ENCODE peak calls at places on chromosomes 1 and 21, in nine cellular contexts. J is activated CD8-positive, alpha-beta memory T cell treated with anti-CD3 and anti-CD28 coated beads for 24 hours; R is HTR-8/SVneo; S is epithelial cell of proximal tubule; Z is amygdala; F is HFFc6; A is ACHN; H is T-helper 1 cell; E is GM13976. K is an unnamed sample.

GRCh38 chr1:202107321-202107761 is 15.4 kb upstream of the GPR37L1 start:
- DNase-seq in Z (no peak), S (no peak), A (peak; percentile 66), J (no peak), E (no peak), R (no peak), F (no peak), H (no peak), K (no peak)

GRCh38 chr1:190864013-190864610 is 386.4 kb upstream of the BRINP3 start:
- DNase-seq in H (no peak), R (no peak), A (no peak), S (no peak), E (no peak), J (no peak), Z (no peak), F (no peak), K (no peak)

GRCh38 chr1:116033322-116033721 is 57.0 kb downstream of the SLC22A15 start:
- DNase-seq in R (no peak), H (no peak), A (no peak), S (no peak), F (no peak), J (no peak), Z (peak; percentile 84), E (no peak), K (no peak)

GRCh38 chr1:184743062-184743756 is 11.4 kb downstream of the EDEM3 start:
- DNase-seq in J (no peak), Z (no peak), H (no peak), S (no peak), F (no peak), A (no peak), E (peak; percentile 36), R (no peak), K (no peak)

GRCh38 chr1:208045410-208046252 is 134.7 kb upstream of the CD34 start:
- DNase-seq in J (no peak), F (no peak), H (no peak), E (no peak), Z (no peak), A (peak; percentile 24), R (no peak), S (no peak), K (no peak)

GRCh38 chr1:109197163-109198042 is 16.3 kb upstream of the SARS1 start:
- DNase-seq in H (no peak), R (peak; percentile 81), A (peak; percentile 91), S (peak; percentile 97), Z (no peak), F (peak; percentile 99), E (no peak), J (no peak), K (peak; percentile 96)

GRCh38 chr1:227949954-227950734 is 2.4 kb upstream of the WNT9A start:
- DNase-seq in J (peak; percentile 55), Z (no peak), R (no peak), F (no peak), H (no peak), A (no peak), S (no peak), E (no peak), K (peak; percentile 21)

GRCh38 chr1:212595787-212596714 is 12.5 kb upstream of the ATF3 start:
- DNase-seq in A (peak; percentile 92), Z (no peak), E (peak; percentile 81), R (peak; percentile 73), F (peak; percentile 99), H (no peak), J (peak; percentile 68), S (peak; percentile 98), K (no peak)

GRCh38 chr1:155175281-155175926 is 1.8 kb downstream of the TRIM46 start:
- DNase-seq in H (no peak), S (no peak), R (no peak), E (no peak), J (peak; percentile 61), Z (no peak), F (no peak), A (no peak), K (no peak)

GRCh38 chr1:4970532-4970931 is 316.1 kb downstream of the AJAP1 start:
- DNase-seq in S (no peak), F (no peak), H (no peak), Z (no peak), J (no peak), R (no peak), A (no peak), E (no peak), K (no peak)

GRCh38 chr1:3483801-3484444 is 29.5 kb downstream of the ARHGEF16 start:
- DNase-seq in Z (no peak), S (no peak), F (no peak), R (no peak), J (peak; percentile 73), H (no peak), A (peak; percentile 37), E (peak; percentile 85), K (no peak)

GRCh38 chr1:33347650-33347992 is 26.7 kb upstream of the A3GALT2 start:
- DNase-seq in J (no peak), Z (no peak), F (no peak), E (no peak), S (no peak), R (no peak), A (peak; percentile 47), H (no peak), K (no peak)

GRCh38 chr1:117370071-117370470 is 2.8 kb downstream of the MAN1A2 start:
- DNase-seq in R (no peak), J (no peak), Z (no peak), H (no peak), F (no peak), E (no peak), A (no peak), S (no peak), K (no peak)

GRCh38 chr1:201450721-201451291 is 18.2 kb downstream of the PHLDA3 start:
- DNase-seq in A (no peak), S (no peak), H (no peak), Z (peak; percentile 59), R (no peak), E (no peak), F (peak; percentile 57), J (no peak), K (no peak)

GRCh38 chr1:174815036-174815435 is 184.7 kb upstream of the CACYBP start:
- DNase-seq in F (peak; percentile 53), J (no peak), R (no peak), Z (no peak), A (peak; percentile 60), E (no peak), H (no peak), S (no peak), K (peak; percentile 49)

GRCh38 chr1:25080294-25081209 is 150.5 kb upstream of the RUNX3 start:
- DNase-seq in J (no peak), A (no peak), H (no peak), Z (no peak), E (no peak), S (no peak), R (no peak), F (no peak), K (no peak)

GRCh38 chr1:247681288-247681897 is 1.9 kb upstream of the OR13G1 start:
- DNase-seq in R (peak; percentile 63), H (no peak), E (peak; percentile 36), Z (peak; percentile 25), F (peak; percentile 11), A (peak; percentile 65), J (no peak), S (no peak), K (no peak)

GRCh38 chr1:179876289-179876715 is 1.3 kb downstream of the TOR1AIP2 start:
- DNase-seq in S (no peak), E (no peak), H (no peak), R (no peak), A (peak; percentile 12), F (peak; percentile 15), J (no peak), Z (no peak), K (no peak)

GRCh38 chr1:68542586-68542985 is 45.7 kb upstream of the DEPDC1 start:
- DNase-seq in A (no peak), S (no peak), J (no peak), R (peak; percentile 13), E (no peak), H (no peak), F (no peak), Z (no peak), K (no peak)

GRCh38 chr1:221137668-221138067 is 258.4 kb downstream of the HLX start:
- DNase-seq in Z (no peak), H (no peak), J (no peak), F (no peak), E (no peak), S (no peak), R (no peak), A (no peak), K (no peak)

GRCh38 chr1:81702903-81703302 is 97.8 kb upstream of the ADGRL2 start:
- DNase-seq in J (no peak), A (no peak), R (no peak), E (no peak), Z (no peak), F (peak; percentile 88), S (no peak), H (no peak), K (no peak)

GRCh38 chr1:21532496-21532895 is 23.3 kb downstream of the ALPL start:
- DNase-seq in J (no peak), E (no peak), F (no peak), A (no peak), S (no peak), H (no peak), Z (no peak), R (no peak), K (no peak)

GRCh38 chr21:31273278-31273677 is 70.8 kb downstream of the TIAM1 start:
- DNase-seq in J (no peak), R (no peak), F (no peak), H (no peak), A (no peak), E (no peak), S (no peak), Z (no peak), K (no peak)

GRCh38 chr1:225565845-225566244 is 87.1 kb downstream of the ENAH start:
- DNase-seq in Z (no peak), H (no peak), S (no peak), R (no peak), F (no peak), E (no peak), A (no peak), J (no peak), K (no peak)

GRCh38 chr1:178538192-178538916 is 25.4 kb downstream of the TEX35 start:
- DNase-seq in Z (no peak), A (no peak), F (peak; percentile 81), H (no peak), S (no peak), J (peak; percentile 26), E (no peak), R (peak; percentile 59), K (no peak)

GRCh38 chr1:9798236-9799130 is 25.3 kb downstream of the CLSTN1 start:
- DNase-seq in F (no peak), R (no peak), Z (no peak), H (no peak), E (no peak), A (no peak), S (no peak), J (no peak), K (no peak)

GRCh38 chr1:92961896-92962752 is 862 bp upstream of the DIPK1A start:
- DNase-seq in F (peak; percentile 67), H (peak; percentile 65), A (peak; percentile 21), S (no peak), Z (peak; percentile 50), R (peak; percentile 33), E (peak; percentile 76), J (peak; percentile 77), K (peak; percentile 66)